ENCODE peak calls at places on chromosomes 7 and 10, in ten cellular contexts. E is BJ, H is cardiac fibroblast, A is transverse colon, Z is GM23338, N is A673, X is ovary, Y is GM12865, J is progenitor cell of endocrine pancreas, Q is PC-3. O is an unnamed sample.

GRCh38 chr7:104973227-104973626 is 40.8 kb upstream of the KMT2E start:
- DNase-seq in E (no peak), H (no peak), A (no peak), Z (no peak), N (no peak), X (no peak), Y (no peak), J (no peak), Q (no peak), O (no peak)

GRCh38 chr10:124619195-124619594 is 125.0 kb downstream of the FAM53B start:
- DNase-seq in E (no peak), H (no peak), A (no peak), Z (no peak), N (no peak), X (no peak), Y (peak), J (no peak), Q (no peak), O (peak)

GRCh38 chr10:99412100-99412499 is 18.3 kb downstream of the GOT1 start:
- DNase-seq in E (no peak), H (no peak), A (no peak), Z (peak), N (no peak), X (no peak), Y (no peak), J (no peak), Q (peak), O (no peak)

GRCh38 chr7:16347461-16348192 is 73.7 kb downstream of the CRPPA start:
- DNase-seq in E (no peak), H (peak), A (no peak), Z (no peak), N (no peak), X (no peak), Y (no peak), J (no peak), Q (peak), O (no peak)

GRCh38 chr10:122911889-122912484 is 1.6 kb downstream of the FAM24A start:
- DNase-seq in E (no peak), H (peak), A (peak), Z (peak), N (peak), X (no peak), Y (peak), J (peak), Q (peak), O (peak)

GRCh38 chr7:42605381-42605780 is 306.5 kb downstream of the C7orf25 start:
- DNase-seq in E (no peak), H (no peak), A (no peak), Z (no peak), N (no peak), X (no peak), Y (no peak), J (no peak), Q (no peak), O (no peak)

GRCh38 chr10:7306147-7306546 is 104.7 kb downstream of the SFMBT2 start:
- DNase-seq in E (no peak), H (no peak), A (no peak), Z (no peak), N (no peak), X (no peak), Y (no peak), J (no peak), Q (no peak), O (no peak)

GRCh38 chr7:29190349-29191045 is 4.1 kb upstream of the CHN2 start:
- DNase-seq in E (no peak), H (no peak), A (no peak), Z (no peak), N (no peak), X (no peak), Y (no peak), J (no peak), Q (peak), O (no peak)

GRCh38 chr7:71633571-71634008 is 501.6 kb downstream of the GALNT17 start:
- DNase-seq in E (no peak), H (peak), A (no peak), Z (peak), N (peak), X (no peak), Y (peak), J (no peak), Q (peak), O (peak)

GRCh38 chr7:1947586-1948217 is 277.6 kb downstream of the ELFN1 start:
- DNase-seq in E (no peak), H (no peak), A (no peak), Z (no peak), N (no peak), X (no peak), Y (no peak), J (no peak), Q (no peak), O (no peak)

GRCh38 chr7:1811850-1812692 is 142.0 kb downstream of the ELFN1 start:
- DNase-seq in E (no peak), H (no peak), A (no peak), Z (no peak), N (peak), X (no peak), Y (no peak), J (no peak), Q (peak), O (no peak)

GRCh38 chr10:35758086-35758485 is 116.0 kb upstream of the FZD8 start:
- DNase-seq in E (no peak), H (peak), A (no peak), Z (no peak), N (no peak), X (no peak), Y (no peak), J (no peak), Q (no peak), O (no peak)

GRCh38 chr7:148729984-148730733 is 31.5 kb downstream of the CUL1 start:
- DNase-seq in E (no peak), H (peak), A (no peak), Z (no peak), N (no peak), X (no peak), Y (no peak), J (no peak), Q (peak), O (no peak)

GRCh38 chr10:48777056-48777455 is 92.4 kb downstream of the WDFY4 start:
- DNase-seq in E (no peak), H (no peak), A (no peak), Z (no peak), N (no peak), X (no peak), Y (no peak), J (no peak), Q (no peak), O (no peak)

GRCh38 chr7:82442492-82443043 is 1.0 kb downstream of the CACNA2D1 start:
- DNase-seq in E (no peak), H (peak), A (no peak), Z (peak), N (no peak), X (peak), Y (no peak), J (no peak), Q (no peak), O (peak)

GRCh38 chr10:126598009-126598408 is 72.5 kb downstream of the C10orf90 start:
- DNase-seq in E (no peak), H (peak), A (peak), Z (peak), N (peak), X (no peak), Y (peak), J (peak), Q (peak), O (peak)

GRCh38 chr10:98919899-98920298 is 315.8 kb downstream of the HPSE2 start:
- DNase-seq in E (no peak), H (no peak), A (no peak), Z (no peak), N (no peak), X (no peak), Y (no peak), J (no peak), Q (no peak), O (no peak)

GRCh38 chr7:33243319-33243881 is 114.0 kb downstream of the BBS9 start:
- DNase-seq in E (no peak), H (peak), A (no peak), Z (peak), N (peak), X (no peak), Y (peak), J (no peak), Q (peak), O (peak)

GRCh38 chr10:114402871-114403544 is 1.3 kb downstream of the AFAP1L2 start:
- DNase-seq in E (no peak), H (no peak), A (no peak), Z (peak), N (no peak), X (no peak), Y (peak), J (no peak), Q (no peak), O (no peak)

GRCh38 chr10:61793760-61794713 is 107.5 kb upstream of the ARID5B start:
- DNase-seq in E (peak), H (peak), A (no peak), Z (no peak), N (no peak), X (no peak), Y (no peak), J (no peak), Q (peak), O (no peak)

GRCh38 chr7:155830961-155831806 is 18.9 kb upstream of the SHH start:
- DNase-seq in E (no peak), H (no peak), A (no peak), Z (no peak), N (no peak), X (no peak), Y (no peak), J (no peak), Q (no peak), O (no peak)

GRCh38 chr7:149753370-149754233 is 19.8 kb downstream of the ZNF467 start:
- DNase-seq in E (no peak), H (peak), A (peak), Z (peak), N (peak), X (no peak), Y (no peak), J (peak), Q (peak), O (no peak)

GRCh38 chr7:117165656-117166055 is 157.2 kb downstream of the WNT2 start:
- DNase-seq in E (no peak), H (no peak), A (peak), Z (no peak), N (no peak), X (no peak), Y (peak), J (no peak), Q (no peak), O (no peak)

GRCh38 chr10:103645141-103646054 is 151.9 kb downstream of the NEURL1 start:
- DNase-seq in E (peak), H (peak), A (peak), Z (no peak), N (peak), X (peak), Y (no peak), J (no peak), Q (peak), O (peak)

GRCh38 chr7:142835487-142835886 is 19.4 kb upstream of the EPHB6 start:
- DNase-seq in E (no peak), H (no peak), A (no peak), Z (peak), N (no peak), X (no peak), Y (no peak), J (no peak), Q (peak), O (no peak)
- TF ChIP-seq CTCF in E (no peak), H (no peak), A (no peak), Z (peak), N (no peak), X (no peak), Y (no peak), J (no peak), Q (peak), O (no peak)

DNA sequence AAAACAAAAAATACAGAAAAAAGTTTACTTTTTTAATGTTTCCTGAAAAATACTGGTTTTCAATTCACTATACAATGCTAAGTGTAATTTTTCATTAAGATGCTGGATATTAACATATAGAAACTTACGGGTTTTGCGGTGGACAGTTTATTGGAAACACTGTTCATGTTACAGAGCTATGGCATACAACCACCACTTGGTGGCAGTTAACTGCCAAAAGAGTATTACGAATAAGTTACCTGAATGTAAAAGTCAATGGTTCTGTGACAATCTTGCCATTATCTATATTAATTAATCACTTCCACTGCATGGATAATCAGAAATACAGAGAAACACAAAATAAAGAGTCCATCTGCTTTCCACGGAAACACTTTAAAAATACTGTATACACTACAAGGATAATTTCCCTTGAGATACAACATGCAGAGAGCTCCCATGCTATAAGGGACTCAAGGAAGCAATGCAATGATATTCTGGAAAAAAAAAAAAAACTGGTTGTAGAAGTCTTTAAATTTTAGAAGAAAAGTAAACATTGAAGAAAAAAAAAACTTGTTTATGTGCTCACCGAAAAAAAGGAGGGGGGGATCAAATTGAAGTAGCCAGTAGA is 97.0 kb downstream of the TPK1 start:
- DNase-seq in E (no peak), H (peak), A (no peak), Z (peak), N (peak), X (no peak), Y (peak), J (no peak), Q (peak), O (peak)
- TF ChIP-seq CTCF in E (peak), H (peak), A (peak), Z (peak), N (peak), X (peak), Y (peak), J (peak), Q (peak), O (peak)

DNA sequence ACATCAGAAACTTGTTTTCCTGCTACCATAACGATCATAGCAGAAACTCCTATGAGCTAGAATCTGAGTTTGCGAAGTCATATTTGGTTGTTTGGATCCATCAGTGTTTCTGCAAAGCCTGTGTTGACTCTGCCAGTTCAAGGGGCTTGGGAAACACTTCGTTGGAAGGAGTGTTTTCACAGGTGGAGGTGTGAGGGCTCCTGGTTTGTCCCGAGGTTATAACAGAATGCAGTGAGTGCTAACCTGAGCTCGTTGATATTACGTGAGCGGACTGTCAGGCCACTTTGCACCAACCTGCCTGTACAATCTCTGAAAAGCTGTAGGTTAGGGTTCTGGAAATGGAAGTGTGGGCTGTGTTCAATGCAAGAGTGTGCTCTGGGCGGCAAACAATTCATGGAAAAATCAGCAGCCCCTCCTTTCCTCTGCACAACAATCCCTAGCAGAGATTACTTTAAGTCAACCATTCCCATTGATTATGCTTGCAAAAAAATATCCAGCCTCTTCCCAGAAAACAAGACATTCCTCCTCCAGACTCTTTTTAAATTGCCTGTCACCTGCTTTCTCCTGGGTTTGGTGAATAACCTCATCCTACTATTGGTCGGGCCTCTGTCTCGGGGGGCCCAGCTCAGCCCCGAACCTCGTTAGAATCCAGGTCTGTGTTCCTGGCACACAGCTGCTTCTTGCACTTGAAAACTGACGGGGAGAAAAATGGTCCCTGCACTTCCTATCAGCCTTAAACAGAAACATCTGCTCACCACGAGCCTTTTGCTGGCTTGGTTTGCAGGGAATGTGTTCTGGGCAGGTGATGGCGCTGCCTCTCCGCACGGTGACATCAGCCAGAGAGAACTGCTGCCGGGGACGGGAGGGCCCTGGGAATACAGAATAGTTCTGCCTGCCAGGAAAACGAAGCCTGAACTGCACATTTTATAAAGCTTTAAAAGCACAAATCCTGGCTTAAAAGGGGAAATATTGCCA is 622.2 kb downstream of the TYW1 start:
- DNase-seq in E (no peak), H (no peak), A (no peak), Z (peak), N (no peak), X (peak), Y (no peak), J (no peak), Q (no peak), O (no peak)
- TF ChIP-seq CTCF in E (no peak), H (no peak), A (no peak), Z (no peak), N (no peak), X (no peak), Y (no peak), J (peak), Q (no peak), O (no peak)

GRCh38 chr7:76261935-76262334 is 40.5 kb upstream of the HSPB1 start:
- DNase-seq in E (no peak), H (no peak), A (no peak), Z (peak), N (no peak), X (no peak), Y (no peak), J (no peak), Q (no peak), O (no peak)
- TF ChIP-seq CTCF in E (no peak), H (no peak), A (no peak), Z (no peak), N (no peak), X (no peak), Y (no peak), J (no peak), Q (no peak), O (no peak)

GRCh38 chr10:24722676-24723385 is 856 bp downstream of the ARHGAP21 start:
- DNase-seq in E (no peak), H (peak), A (peak), Z (peak), N (peak), X (peak), Y (peak), J (peak), Q (peak), O (peak)
- TF ChIP-seq CTCF in E (no peak), H (no peak), A (no peak), Z (no peak), N (no peak), X (no peak), Y (no peak), J (peak), Q (no peak), O (no peak)

DNA sequence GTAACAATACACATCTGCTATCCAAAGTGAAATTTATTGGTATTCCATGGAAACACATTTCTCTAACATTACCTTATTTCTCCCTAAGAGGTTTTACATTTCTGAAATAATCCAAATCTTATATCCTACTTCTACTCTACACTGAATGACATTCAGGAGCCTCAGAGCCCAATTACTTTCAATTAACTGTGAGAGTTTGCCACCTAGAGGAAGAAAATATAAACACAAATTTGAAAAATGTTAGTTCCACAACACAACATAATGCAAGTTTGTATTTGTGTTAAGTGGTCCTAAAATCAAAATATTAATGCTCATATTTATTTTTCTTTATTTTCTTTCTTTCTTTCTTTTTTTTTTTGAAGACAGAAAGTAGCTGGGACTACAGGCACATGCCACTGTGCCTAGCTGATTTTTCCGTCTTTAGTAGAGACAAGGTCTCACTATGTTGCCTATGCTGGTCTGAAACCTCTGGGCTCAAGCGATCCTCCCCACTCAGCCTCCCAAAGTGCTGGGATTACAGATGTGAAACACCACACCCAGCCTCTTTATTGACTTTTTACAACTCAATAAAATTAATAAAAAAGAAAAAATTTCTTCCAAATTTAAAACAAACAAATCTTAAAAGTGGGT is 46.0 kb downstream of the ATAD1 start:
- DNase-seq in E (no peak), H (peak), A (no peak), Z (peak), N (peak), X (no peak), Y (peak), J (no peak), Q (peak), O (peak)
- TF ChIP-seq CTCF in E (peak), H (peak), A (peak), Z (peak), N (peak), X (peak), Y (peak), J (peak), Q (peak), O (peak)

GRCh38 chr7:36072620-36073019 is 80.4 kb upstream of the EEPD1 start:
- DNase-seq in E (no peak), H (no peak), A (no peak), Z (no peak), N (no peak), X (no peak), Y (no peak), J (no peak), Q (no peak), O (no peak)

GRCh38 chr7:36071605-36072004 is 81.4 kb upstream of the EEPD1 start:
- DNase-seq in E (no peak), H (no peak), A (no peak), Z (no peak), N (no peak), X (no peak), Y (no peak), J (no peak), Q (no peak), O (no peak)

GRCh38 chr7:36076073-36076472 is 77.0 kb upstream of the EEPD1 start:
- DNase-seq in E (no peak), H (no peak), A (no peak), Z (no peak), N (no peak), X (no peak), Y (no peak), J (no peak), Q (no peak), O (no peak)

GRCh38 chr7:36078816-36079360 is 74.2 kb upstream of the EEPD1 start:
- DNase-seq in E (no peak), H (no peak), A (no peak), Z (no peak), N (no peak), X (no peak), Y (no peak), J (no peak), Q (no peak), O (no peak)

GRCh38 chr7:36075561-36075960 is 77.5 kb upstream of the EEPD1 start:
- DNase-seq in E (no peak), H (no peak), A (no peak), Z (no peak), N (no peak), X (no peak), Y (no peak), J (no peak), Q (no peak), O (no peak)
- TF ChIP-seq CTCF in E (no peak), H (no peak), A (no peak), Z (no peak), N (no peak), X (no peak), Y (no peak), J (no peak), Q (no peak), O (no peak)